ENCODE peak calls at places on chromosome 6, in five cellular contexts. V is stomach, Q is ovary, B is lower leg skin, T is heart left ventricle. E is an unnamed sample.

GRCh38 chr6:159977242-159978214 is 8.6 kb downstream of the IGF2R start:
- DNase-seq in T (peak), V (no peak), B (no peak), Q (peak), E (no peak)

GRCh38 chr6:116218866-116219265 is 35.0 kb downstream of the TSPYL4 start:
- DNase-seq in B (no peak), T (no peak), Q (no peak), V (no peak), E (no peak)

GRCh38 chr6:140051521-140052455 is 677.3 kb upstream of the CITED2 start:
- DNase-seq in T (no peak), V (no peak), B (no peak), Q (no peak), E (peak)

GRCh38 chr6:22248513-22249308 is 48.1 kb downstream of the PRL start:
- DNase-seq in B (no peak), Q (no peak), V (no peak), T (no peak), E (peak)

GRCh38 chr6:105993341-105993740 is 92.8 kb upstream of the PRDM1 start:
- DNase-seq in T (no peak), V (no peak), Q (no peak), B (no peak), E (no peak)

GRCh38 chr6:150119256-150119655 is 23.6 kb upstream of the PPP1R14C start:
- DNase-seq in Q (no peak), V (no peak), T (no peak), B (no peak), E (no peak)

GRCh38 chr6:56524891-56525703 is 117.6 kb downstream of the DST start:
- DNase-seq in V (no peak), B (no peak), T (no peak), Q (no peak), E (peak)

GRCh38 chr6:69973138-69973537 is 106.8 kb downstream of the COL19A1 start:
- DNase-seq in T (no peak), Q (no peak), V (no peak), B (no peak), E (no peak)

GRCh38 chr6:90295854-90296345 is 743 bp downstream of the BACH2 start:
- DNase-seq in V (peak), B (peak), T (peak), Q (peak), E (peak)

GRCh38 chr6:76682842-76683241 is 610.4 kb upstream of the IMPG1 start:
- DNase-seq in V (no peak), Q (no peak), B (no peak), T (no peak), E (peak)

GRCh38 chr6:159806021-159806458 is 6.0 kb downstream of the PNLDC1 start:
- DNase-seq in Q (no peak), B (no peak), T (no peak), V (no peak), E (no peak)

GRCh38 chr6:85428486-85428885 is 21.4 kb upstream of the NT5E start:
- DNase-seq in Q (no peak), T (no peak), V (no peak), B (no peak), E (no peak)

GRCh38 chr6:63821442-63821841 is 185.8 kb downstream of the PHF3 start:
- DNase-seq in B (no peak), T (no peak), Q (no peak), V (no peak), E (no peak)

GRCh38 chr6:79868098-79868722 is 79.1 kb downstream of the ELOVL4 start:
- DNase-seq in V (no peak), T (no peak), Q (no peak), B (no peak), E (peak)

DNA sequence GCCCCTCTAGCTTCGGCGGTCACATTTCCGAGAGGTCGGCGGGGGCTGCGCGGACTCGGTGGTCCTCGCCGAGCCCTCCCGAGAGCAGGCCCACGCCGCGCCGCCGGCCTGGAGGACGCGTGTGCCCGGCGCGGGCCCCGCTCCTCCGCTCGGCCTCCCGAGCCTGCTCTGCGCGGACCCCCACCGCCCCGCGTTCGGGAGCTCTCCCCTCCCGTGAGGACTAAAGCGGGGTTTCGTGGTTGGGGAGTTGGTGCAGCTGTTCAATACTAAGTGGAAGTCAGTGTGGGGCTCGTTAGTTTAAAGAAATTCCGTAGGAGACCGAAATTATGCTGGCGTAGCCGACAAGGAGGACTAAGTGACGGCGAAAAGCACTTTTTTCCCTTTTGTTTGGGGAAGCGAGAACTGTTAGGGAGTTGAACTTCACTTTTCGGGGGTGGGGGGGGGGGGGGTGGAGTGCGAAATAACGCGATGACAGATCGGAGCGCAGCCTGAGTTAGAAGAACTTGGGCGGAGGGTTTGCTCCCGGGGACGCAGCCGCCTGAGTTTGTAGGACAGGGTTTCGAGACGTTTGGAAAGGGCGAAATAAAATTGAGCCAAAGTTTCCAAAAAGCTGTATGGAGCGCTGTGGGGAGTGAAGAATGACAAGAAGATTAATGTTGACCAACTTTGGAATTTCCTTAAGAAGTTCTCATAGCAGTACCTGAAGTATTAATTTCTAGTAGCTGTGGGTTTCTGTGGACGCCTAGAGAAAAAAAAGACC is 1.3 kb downstream of the QKI start:
- DNase-seq in Q (peak), V (peak), T (peak), B (peak), E (peak)
- TF ChIP-seq POLR2A in Q (no peak), V (no peak), T (peak), B (no peak), E (no peak)

DNA sequence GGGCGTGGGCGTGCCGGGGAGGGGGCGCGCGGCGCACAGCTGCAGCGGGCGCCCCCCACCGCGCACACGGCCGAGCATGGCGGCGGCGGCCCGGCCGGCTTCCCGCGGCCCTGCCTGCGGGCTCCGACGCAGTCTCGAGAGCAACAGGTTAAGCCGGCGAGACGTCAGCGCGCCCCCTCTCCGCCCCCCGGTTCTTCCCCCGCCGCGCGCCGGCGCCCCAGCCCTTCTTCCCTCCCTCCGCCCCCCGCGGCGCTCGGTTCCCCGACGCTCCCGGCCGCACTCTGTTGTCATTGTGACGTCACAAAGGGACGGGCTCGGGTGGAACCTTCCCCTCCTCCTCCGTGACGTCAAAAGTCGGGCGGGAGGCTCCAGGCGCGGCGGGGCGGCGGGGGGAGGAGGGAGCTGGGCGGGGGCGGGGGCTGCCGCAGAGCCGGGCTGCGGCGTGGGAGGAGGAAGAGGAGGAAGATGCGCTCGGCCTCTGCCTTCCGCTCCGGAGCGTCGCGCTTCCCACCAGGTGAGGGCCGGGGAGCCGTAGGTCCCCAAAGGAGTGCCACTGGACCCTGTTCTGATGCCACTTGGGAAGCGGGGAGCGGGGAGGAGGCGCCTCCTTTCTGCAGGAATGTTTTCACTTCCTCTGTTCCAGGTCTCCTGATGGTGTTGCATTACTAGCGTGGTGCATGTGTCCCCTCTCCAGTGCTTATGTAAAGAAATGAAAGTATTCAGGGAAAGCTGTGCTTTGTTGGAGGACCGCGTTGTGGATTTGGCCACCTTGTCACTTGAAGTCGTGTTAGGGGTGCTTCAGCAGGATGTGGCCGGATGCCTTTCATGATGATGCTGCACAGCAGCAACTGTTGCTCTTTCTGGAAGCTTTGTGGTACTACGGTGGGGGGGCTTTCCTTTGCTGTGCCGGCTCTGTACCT is 2.8 kb downstream of the JARID2 start:
- DNase-seq in Q (peak), B (peak), T (peak), V (peak), E (peak)
- TF ChIP-seq POLR2A in Q (peak), B (no peak), T (peak), V (no peak), E (peak)

DNA sequence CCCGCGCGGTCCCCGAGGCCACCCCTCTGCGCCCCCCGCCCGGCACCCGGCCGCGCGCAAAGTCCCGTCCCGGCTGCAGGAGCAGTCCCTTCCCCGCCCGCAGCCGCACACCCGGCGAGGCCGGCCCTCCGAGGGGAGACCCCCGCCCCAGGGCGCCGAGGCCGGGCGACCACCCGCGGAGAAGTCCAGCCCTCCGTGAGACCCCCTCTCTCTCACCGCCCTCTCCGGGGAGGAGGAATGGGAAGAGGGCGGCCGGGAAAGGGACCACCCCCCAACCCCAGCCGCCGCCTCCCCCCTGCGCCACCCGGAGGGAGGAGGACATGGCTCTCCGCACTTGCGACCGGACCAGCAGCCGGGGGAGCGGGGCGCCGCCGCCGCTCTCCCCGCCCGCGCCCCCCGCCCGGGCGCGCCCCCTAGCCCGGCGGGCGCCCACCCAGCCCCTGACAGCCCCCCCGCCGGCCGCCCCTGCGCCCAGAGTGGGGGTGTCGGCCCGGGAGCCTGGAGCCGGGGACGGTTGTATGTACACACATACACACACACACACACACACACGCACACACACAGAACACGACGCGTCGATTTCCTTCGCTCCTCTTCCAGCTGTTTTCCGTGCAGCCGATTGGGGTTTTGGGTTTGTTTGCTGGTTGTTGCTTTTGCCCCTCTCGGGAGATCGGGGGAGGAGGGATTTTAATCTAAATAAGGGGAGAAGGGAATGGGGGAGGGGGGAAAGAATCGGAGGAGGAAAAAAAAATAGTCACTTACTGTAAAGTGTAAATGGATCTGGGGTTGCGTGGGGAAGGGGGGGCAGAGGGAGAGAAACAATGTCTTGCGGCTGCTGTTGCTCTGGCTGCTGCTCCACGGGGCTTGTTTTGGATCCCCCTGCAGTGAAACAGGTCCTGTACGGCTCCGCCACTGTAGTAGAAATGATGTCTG is at the start of gene ATXN1:
- DNase-seq in B (peak), Q (peak), T (peak), V (peak), E (peak)
- TF ChIP-seq POLR2A in B (no peak), Q (no peak), T (peak), V (no peak), E (no peak)

GRCh38 chr6:11537229-11538048 is at the start of gene TMEM170B:
- DNase-seq in T (peak), Q (peak), B (peak), V (peak), E (peak)

GRCh38 chr6:11538799-11539468 is 1.4 kb downstream of the TMEM170B start:
- DNase-seq in T (no peak), B (no peak), V (no peak), Q (no peak), E (no peak)

GRCh38 chr6:11536795-11537194 is 754 bp upstream of the TMEM170B start:
- DNase-seq in Q (peak), T (no peak), B (no peak), V (no peak), E (no peak)

GRCh38 chr6:11535801-11536230 is 1.7 kb upstream of the TMEM170B start:
- DNase-seq in T (no peak), Q (no peak), V (peak), B (no peak), E (no peak)

GRCh38 chr6:11538049-11538798 is 675 bp downstream of the TMEM170B start:
- DNase-seq in T (peak), V (peak), Q (peak), B (no peak), E (no peak)
- TF ChIP-seq POLR2A in T (no peak), V (no peak), Q (no peak), B (no peak), E (no peak)

GRCh38 chr6:55180258-55180657 is 5.9 kb downstream of the HCRTR2 start:
- DNase-seq in T (no peak), V (no peak), Q (no peak), B (no peak), E (no peak)
- TF ChIP-seq POLR2A in T (no peak), V (no peak), Q (no peak), B (no peak), E (no peak)

DNA sequence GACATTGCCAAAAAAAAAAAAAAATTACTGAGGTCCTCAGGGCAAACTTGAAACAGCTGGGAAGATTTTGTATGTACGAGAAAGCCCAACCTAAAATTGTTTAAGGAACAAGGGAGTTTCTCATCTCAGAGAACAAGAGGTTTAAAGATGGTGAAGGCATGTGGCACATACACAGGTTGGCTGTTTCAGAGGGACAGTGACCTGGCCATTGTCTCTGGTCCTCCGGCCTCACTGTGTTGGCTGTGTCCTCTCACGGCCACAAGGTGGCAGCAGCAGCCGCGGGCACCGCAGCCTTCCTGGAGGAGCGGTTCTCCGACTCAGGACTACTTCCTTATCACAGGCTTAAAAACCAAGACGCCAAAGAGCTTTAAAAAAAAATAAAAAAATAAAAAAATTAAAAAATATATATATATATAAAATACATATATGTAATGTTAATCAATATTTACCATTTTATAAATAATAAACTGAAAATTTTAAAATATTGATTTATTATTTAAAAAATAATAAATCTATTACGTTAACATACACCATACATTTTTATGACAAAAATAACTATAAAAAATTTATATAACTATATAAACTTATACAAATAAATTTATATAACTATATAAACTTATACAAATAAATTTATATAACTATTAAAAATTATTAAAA is 52.8 kb downstream of the GTF2H5 start:
- DNase-seq in B (peak), Q (peak), T (peak), V (peak), E (peak)
- TF ChIP-seq POLR2A in B (no peak), Q (no peak), T (no peak), V (no peak), E (no peak)

GRCh38 chr6:36386495-36387439 is 702 bp downstream of the ETV7 start:
- DNase-seq in B (no peak), Q (peak), V (peak), T (no peak), E (peak)

GRCh38 chr6:36389353-36389752 is 1.9 kb upstream of the ETV7 start:
- DNase-seq in T (no peak), V (no peak), B (no peak), Q (no peak), E (no peak)

GRCh38 chr6:36384095-36384494 is 3.4 kb downstream of the ETV7 start:
- DNase-seq in V (no peak), Q (no peak), T (no peak), B (no peak), E (no peak)

GRCh38 chr6:36383608-36384007 is 3.9 kb downstream of the ETV7 start:
- DNase-seq in T (no peak), B (no peak), Q (no peak), V (no peak), E (peak)

GRCh38 chr6:36387440-36388303 is at the start of gene ETV7:
- DNase-seq in Q (peak), B (no peak), V (peak), T (peak), E (no peak)
- TF ChIP-seq POLR2A in Q (no peak), B (no peak), V (no peak), T (no peak), E (no peak)

GRCh38 chr6:144279484-144280150 is 5.5 kb upstream of the UTRN start:
- DNase-seq in Q (no peak), T (no peak), B (no peak), V (no peak), E (no peak)

GRCh38 chr6:144278659-144279314 is 6.3 kb upstream of the UTRN start:
- DNase-seq in T (no peak), V (no peak), Q (no peak), B (no peak), E (no peak)

GRCh38 chr6:144277174-144277573 is 8.0 kb upstream of the UTRN start:
- DNase-seq in T (no peak), B (no peak), Q (no peak), V (no peak), E (no peak)

DNA sequence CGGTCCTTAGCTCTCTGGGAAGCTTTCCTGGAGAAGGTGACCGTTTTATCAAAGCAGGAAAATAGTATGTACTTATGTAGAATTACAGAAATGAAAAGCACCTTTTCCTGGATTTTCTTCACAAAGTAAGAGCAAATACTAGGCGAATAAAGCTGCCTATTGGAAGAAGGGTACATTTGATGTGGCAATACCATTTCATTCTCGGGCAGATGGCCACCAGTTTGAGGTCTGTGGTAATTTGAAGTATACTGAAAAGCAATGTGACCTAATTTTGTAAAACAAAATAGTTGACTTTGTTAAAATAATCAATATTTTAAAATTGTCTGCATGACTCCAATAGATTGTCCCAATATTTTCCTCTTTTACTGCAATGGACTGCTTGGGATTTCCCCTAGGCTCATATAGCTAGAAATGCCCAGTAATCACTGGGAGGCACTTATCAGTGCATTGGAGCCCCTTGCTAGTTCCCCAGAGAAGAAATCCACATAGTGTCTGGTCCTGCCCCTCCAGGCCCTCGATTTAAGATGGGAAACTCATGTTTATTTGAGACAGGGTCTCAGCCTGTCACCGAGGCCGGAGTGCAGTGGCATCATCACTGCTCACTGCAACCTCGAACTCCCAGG is 7.4 kb upstream of the UTRN start:
- DNase-seq in B (no peak), T (no peak), V (no peak), Q (no peak), E (no peak)
- TF ChIP-seq POLR2A in B (no peak), T (no peak), V (no peak), Q (no peak), E (no peak)

GRCh38 chr6:2990179-2990931 is 9.3 kb upstream of the NQO2 start:
- DNase-seq in V (no peak), T (no peak), B (no peak), Q (no peak), E (no peak)
- TF ChIP-seq POLR2A in V (no peak), T (no peak), B (no peak), Q (peak), E (no peak)